ENCODE peak calls at places on chromosomes 2 and 18, in five cellular contexts. One of them, this sample, is unnamed.

GRCh38 chr18:57792741-57793629 is 10.1 kb downstream of the ATP8B1 start:
- DNase-seq in sigmoid colon: no peak
- DNase-seq in psoas muscle: no peak
- DNase-seq in CD8-positive, alpha-beta T cell: no peak
- DNase-seq in spleen: no peak
- DNase-seq in this sample: no peak

GRCh38 chr2:188984680-188985079 is 10.5 kb downstream of the COL3A1 start:
- DNase-seq in sigmoid colon: no peak
- DNase-seq in spleen: no peak
- DNase-seq in psoas muscle: no peak
- DNase-seq in CD8-positive, alpha-beta T cell: no peak
- DNase-seq in this sample: no peak

GRCh38 chr2:241967745-241968144 is 98.2 kb downstream of the RTP5 start:
- DNase-seq in CD8-positive, alpha-beta T cell: no peak
- DNase-seq in psoas muscle: no peak
- DNase-seq in sigmoid colon: peak; percentile 29
- DNase-seq in spleen: peak; percentile 80
- DNase-seq in this sample: no peak

GRCh38 chr18:73980289-73980979 is 167.2 kb downstream of the FBXO15 start:
- DNase-seq in spleen: no peak
- DNase-seq in CD8-positive, alpha-beta T cell: no peak
- DNase-seq in psoas muscle: no peak
- DNase-seq in sigmoid colon: no peak
- DNase-seq in this sample: peak; percentile 62

GRCh38 chr18:9516437-9517064 is 41.2 kb downstream of the RALBP1 start:
- DNase-seq in CD8-positive, alpha-beta T cell: no peak
- DNase-seq in sigmoid colon: no peak
- DNase-seq in spleen: no peak
- DNase-seq in psoas muscle: no peak
- DNase-seq in this sample: no peak

GRCh38 chr2:60033325-60033724 is 520.1 kb downstream of the BCL11A start:
- DNase-seq in CD8-positive, alpha-beta T cell: no peak
- DNase-seq in spleen: no peak
- DNase-seq in psoas muscle: no peak
- DNase-seq in sigmoid colon: no peak
- DNase-seq in this sample: no peak

GRCh38 chr18:58095655-58096054 is 51.6 kb downstream of the NEDD4L start:
- DNase-seq in spleen: no peak
- DNase-seq in CD8-positive, alpha-beta T cell: no peak
- DNase-seq in psoas muscle: no peak
- DNase-seq in sigmoid colon: no peak
- DNase-seq in this sample: no peak

GRCh38 chr18:78396756-78397155 is 582.9 kb upstream of the SALL3 start:
- DNase-seq in CD8-positive, alpha-beta T cell: no peak
- DNase-seq in sigmoid colon: no peak
- DNase-seq in psoas muscle: no peak
- DNase-seq in spleen: no peak
- DNase-seq in this sample: no peak

GRCh38 chr2:45607701-45608100 is 3.4 kb downstream of the SRBD1 start:
- DNase-seq in spleen: no peak
- DNase-seq in CD8-positive, alpha-beta T cell: no peak
- DNase-seq in psoas muscle: no peak
- DNase-seq in sigmoid colon: no peak
- DNase-seq in this sample: no peak

GRCh38 chr2:106096446-106097369 is 97.4 kb downstream of the UXS1 start:
- DNase-seq in psoas muscle: no peak
- DNase-seq in sigmoid colon: no peak
- DNase-seq in CD8-positive, alpha-beta T cell: peak; percentile 34
- DNase-seq in spleen: no peak
- DNase-seq in this sample: no peak

GRCh38 chr2:9753276-9753600 is 90.0 kb upstream of the TAF1B start:
- DNase-seq in sigmoid colon: no peak
- DNase-seq in CD8-positive, alpha-beta T cell: peak; percentile 51
- DNase-seq in psoas muscle: peak; percentile 60
- DNase-seq in spleen: no peak
- DNase-seq in this sample: no peak

GRCh38 chr18:55541571-55541970 is 46.4 kb downstream of the TCF4 start:
- DNase-seq in spleen: no peak
- DNase-seq in psoas muscle: no peak
- DNase-seq in sigmoid colon: no peak
- DNase-seq in CD8-positive, alpha-beta T cell: no peak
- DNase-seq in this sample: no peak

GRCh38 chr2:47354013-47354816 is 48.7 kb upstream of the MSH2 start:
- DNase-seq in psoas muscle: no peak
- DNase-seq in sigmoid colon: peak; percentile 21
- DNase-seq in spleen: peak; percentile 55
- DNase-seq in CD8-positive, alpha-beta T cell: no peak
- DNase-seq in this sample: no peak

GRCh38 chr2:1736997-1737480 is 7.3 kb downstream of the PXDN start:
- DNase-seq in spleen: no peak
- DNase-seq in psoas muscle: no peak
- DNase-seq in sigmoid colon: peak; percentile 86
- DNase-seq in CD8-positive, alpha-beta T cell: no peak
- DNase-seq in this sample: peak; percentile 9

GRCh38 chr2:216057688-216058193 is 23.9 kb downstream of the PECR start:
- DNase-seq in spleen: peak; percentile 87
- DNase-seq in psoas muscle: no peak
- DNase-seq in sigmoid colon: no peak
- DNase-seq in CD8-positive, alpha-beta T cell: peak; percentile 67
- DNase-seq in this sample: no peak

GRCh38 chr2:232634319-232635150 is 1.1 kb downstream of the EFHD1 start:
- DNase-seq in sigmoid colon: no peak
- DNase-seq in spleen: no peak
- DNase-seq in CD8-positive, alpha-beta T cell: no peak
- DNase-seq in psoas muscle: peak; percentile 23
- DNase-seq in this sample: no peak

GRCh38 chr18:26003391-26003790 is 87.0 kb downstream of the SS18 start:
- DNase-seq in CD8-positive, alpha-beta T cell: no peak
- DNase-seq in spleen: no peak
- DNase-seq in sigmoid colon: no peak
- DNase-seq in psoas muscle: no peak
- DNase-seq in this sample: no peak

GRCh38 chr2:37698931-37699481 is 27.6 kb upstream of the CDC42EP3 start:
- DNase-seq in psoas muscle: no peak
- DNase-seq in CD8-positive, alpha-beta T cell: no peak
- DNase-seq in sigmoid colon: no peak
- DNase-seq in spleen: no peak
- DNase-seq in this sample: no peak

GRCh38 chr18:59820663-59821062 is 79.1 kb upstream of the PMAIP1 start:
- DNase-seq in sigmoid colon: no peak
- DNase-seq in psoas muscle: no peak
- DNase-seq in CD8-positive, alpha-beta T cell: no peak
- DNase-seq in spleen: no peak
- DNase-seq in this sample: no peak

GRCh38 chr2:181780159-181781081 is 100.1 kb upstream of the NEUROD1 start:
- DNase-seq in spleen: no peak
- DNase-seq in psoas muscle: no peak
- DNase-seq in CD8-positive, alpha-beta T cell: no peak
- DNase-seq in sigmoid colon: peak; percentile 69
- DNase-seq in this sample: no peak

GRCh38 chr2:11746807-11747459 is 501 bp downstream of the LPIN1 start:
- DNase-seq in CD8-positive, alpha-beta T cell: no peak
- DNase-seq in spleen: no peak
- DNase-seq in psoas muscle: no peak
- DNase-seq in sigmoid colon: no peak
- DNase-seq in this sample: peak; percentile 52

GRCh38 chr2:78024991-78025390 is 502.8 kb upstream of the LRRTM4 start:
- DNase-seq in CD8-positive, alpha-beta T cell: no peak
- DNase-seq in spleen: no peak
- DNase-seq in sigmoid colon: no peak
- DNase-seq in psoas muscle: no peak
- DNase-seq in this sample: no peak

GRCh38 chr2:128779301-128780095 is 460.8 kb upstream of the HS6ST1 start:
- DNase-seq in sigmoid colon: peak; percentile 29
- DNase-seq in spleen: peak; percentile 47
- DNase-seq in psoas muscle: no peak
- DNase-seq in CD8-positive, alpha-beta T cell: no peak
- DNase-seq in this sample: no peak

GRCh38 chr2:176283669-176284068 is 14.4 kb downstream of the MTX2 start:
- DNase-seq in spleen: no peak
- DNase-seq in psoas muscle: no peak
- DNase-seq in sigmoid colon: no peak
- DNase-seq in CD8-positive, alpha-beta T cell: no peak
- DNase-seq in this sample: no peak

GRCh38 chr2:227630322-227630721 is 13.0 kb downstream of the SCYGR4 start:
- DNase-seq in CD8-positive, alpha-beta T cell: no peak
- DNase-seq in sigmoid colon: no peak
- DNase-seq in psoas muscle: no peak
- DNase-seq in spleen: no peak
- DNase-seq in this sample: no peak

GRCh38 chr2:127170452-127171197 is 49.5 kb downstream of the CYP27C1 start:
- DNase-seq in CD8-positive, alpha-beta T cell: no peak
- DNase-seq in psoas muscle: no peak
- DNase-seq in spleen: peak; percentile 48
- DNase-seq in sigmoid colon: peak; percentile 34
- DNase-seq in this sample: no peak
- H3K4me3 ChIP-seq in CD8-positive, alpha-beta T cell: no peak overlapping the region
- H3K4me3 ChIP-seq in psoas muscle: no peak overlapping the region
- H3K4me3 ChIP-seq in spleen: no peak overlapping the region
- H3K4me3 ChIP-seq in sigmoid colon: no peak overlapping the region
- H3K4me3 ChIP-seq in this sample: no peak overlapping the region

GRCh38 chr18:11655605-11655932 is 33.5 kb upstream of the GNAL start:
- DNase-seq in psoas muscle: no peak
- DNase-seq in sigmoid colon: no peak
- DNase-seq in spleen: no peak
- DNase-seq in CD8-positive, alpha-beta T cell: no peak
- DNase-seq in this sample: no peak
- H3K4me3 ChIP-seq in psoas muscle: no peak overlapping the region
- H3K4me3 ChIP-seq in sigmoid colon: no peak overlapping the region
- H3K4me3 ChIP-seq in spleen: no peak overlapping the region
- H3K4me3 ChIP-seq in CD8-positive, alpha-beta T cell: no peak overlapping the region
- H3K4me3 ChIP-seq in this sample: no peak overlapping the region

DNA sequence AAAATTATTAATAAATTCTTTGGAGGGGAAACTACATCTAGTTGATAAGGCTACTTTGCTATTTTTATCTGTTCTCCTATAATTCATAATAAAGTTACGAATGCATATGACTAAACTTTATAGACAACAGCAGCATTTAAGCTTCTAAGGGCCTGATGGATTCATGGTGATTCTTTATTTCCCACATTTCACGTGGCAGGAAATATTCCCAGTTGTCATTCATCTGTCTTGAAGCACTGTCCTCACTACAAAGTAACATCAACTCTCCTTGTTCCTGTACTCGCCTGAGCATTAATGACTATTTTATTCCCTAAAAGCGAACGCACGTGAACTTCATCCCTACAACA is 2.6 kb downstream of the SATB2 start:
- DNase-seq in sigmoid colon: no peak
- DNase-seq in spleen: no peak
- DNase-seq in psoas muscle: no peak
- DNase-seq in CD8-positive, alpha-beta T cell: no peak
- DNase-seq in this sample: no peak
- H3K4me3 ChIP-seq in sigmoid colon: no peak overlapping the region
- H3K4me3 ChIP-seq in spleen: no peak overlapping the region
- H3K4me3 ChIP-seq in psoas muscle: no peak overlapping the region
- H3K4me3 ChIP-seq in CD8-positive, alpha-beta T cell: no peak overlapping the region
- H3K4me3 ChIP-seq in this sample: peak overlapping the region; percentile 90

DNA sequence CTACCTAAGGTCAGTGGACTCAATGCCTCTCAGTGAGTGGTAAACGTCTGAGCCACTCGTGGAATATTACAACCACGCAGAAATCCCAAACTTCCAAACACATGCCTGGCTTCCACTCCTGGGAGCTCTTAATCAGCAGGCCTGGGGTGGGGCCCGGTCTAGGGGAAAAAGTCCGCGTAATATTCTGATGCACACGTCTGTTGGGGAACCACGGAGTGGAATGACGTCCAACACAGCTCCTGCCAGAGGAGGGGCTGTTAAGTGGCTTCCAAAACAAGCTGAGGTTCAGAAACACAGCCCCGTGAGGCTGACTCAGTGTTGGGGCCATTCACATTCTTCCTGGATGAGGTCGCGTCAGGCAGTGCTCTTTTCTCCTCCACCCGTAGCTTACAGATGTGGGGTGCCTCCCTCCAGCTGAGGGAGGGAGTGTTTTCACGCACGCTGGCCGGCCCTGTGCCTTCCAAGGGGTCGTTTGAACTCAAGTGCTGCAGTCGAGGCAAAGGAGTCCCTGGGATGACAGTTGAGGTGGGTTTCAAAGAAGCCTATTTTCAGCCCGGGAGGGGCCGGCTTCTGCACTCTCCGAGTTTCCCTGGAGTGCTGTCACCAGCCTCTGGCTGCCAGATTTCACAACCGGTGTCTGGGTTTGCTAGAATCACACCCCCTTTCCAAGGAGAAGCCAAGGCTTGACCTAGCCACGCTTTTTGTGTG is 73.1 kb downstream of the ACKR3 start:
- DNase-seq in sigmoid colon: peak; percentile 98
- DNase-seq in spleen: peak; percentile 41
- DNase-seq in CD8-positive, alpha-beta T cell: no peak
- DNase-seq in psoas muscle: peak; percentile 89
- DNase-seq in this sample: no peak
- H3K4me3 ChIP-seq in sigmoid colon: peak overlapping the region; percentile 10
- H3K4me3 ChIP-seq in spleen: no peak overlapping the region
- H3K4me3 ChIP-seq in CD8-positive, alpha-beta T cell: no peak overlapping the region
- H3K4me3 ChIP-seq in psoas muscle: no peak overlapping the region
- H3K4me3 ChIP-seq in this sample: no peak overlapping the region